ENCODE peak calls at places on chromosomes 11 and 22, in eight cellular contexts. S is M059J, O is epithelial cell of esophagus, M is AG04450, D is lung microvascular endothelial cell, P is progenitor cell of endocrine pancreas, Y is globus pallidus, A is Daoy. X is an unnamed sample.
A peak's percentile ranks its signal among the peaks of the same experiment; 100 is the strongest.

GRCh38 chr22:25028841-25029141 is 76.3 kb downstream of the KIAA1671 start:
- DNase-seq in S (no peak), O (no peak), M (no peak), D (no peak), P (no peak), Y (no peak), A (no peak), X (no peak)

GRCh38 chr11:47399860-47400812 is 8.3 kb upstream of the SLC39A13 start:
- DNase-seq in S (no peak), O (no peak), M (no peak), D (no peak), P (no peak), Y (no peak), A (no peak), X (no peak)

GRCh38 chr11:113201055-113201818 is 113.1 kb upstream of the TTC12 start:
- DNase-seq in S (no peak), O (no peak), M (no peak), D (no peak), P (no peak), Y (no peak), A (no peak), X (no peak)

GRCh38 chr22:27213291-27213690 is 555.9 kb downstream of the MIAT start:
- DNase-seq in S (peak; percentile 77), O (no peak), M (no peak), D (no peak), P (no peak), Y (no peak), A (peak; percentile 41), X (no peak)

GRCh38 chr11:117794772-117795629 is 2.0 kb downstream of the DSCAML1 start:
- DNase-seq in S (no peak), O (no peak), M (no peak), D (no peak), P (no peak), Y (no peak), A (no peak), X (no peak)

GRCh38 chr11:69832561-69833413 is 13.6 kb upstream of the FGF3 start:
- DNase-seq in S (no peak), O (no peak), M (no peak), D (no peak), P (no peak), Y (no peak), A (no peak), X (no peak)

GRCh38 chr22:47048123-47049077 is 285.9 kb downstream of the TBC1D22A start:
- DNase-seq in S (no peak), O (no peak), M (no peak), D (no peak), P (no peak), Y (no peak), A (no peak), X (no peak)

GRCh38 chr11:79375818-79376550 is 64.8 kb downstream of the TENM4 start:
- DNase-seq in S (no peak), O (peak; percentile 98), M (no peak), D (no peak), P (no peak), Y (no peak), A (no peak), X (no peak)

GRCh38 chr11:105297463-105297862 is 157.9 kb upstream of the CARD18 start:
- DNase-seq in S (peak; percentile 60), O (peak; percentile 46), M (no peak), D (peak; percentile 69), P (no peak), Y (no peak), A (peak; percentile 12), X (no peak)

GRCh38 chr11:78715639-78716311 is 141.1 kb upstream of the NARS2 start:
- DNase-seq in S (peak; percentile 98), O (peak; percentile 95), M (peak; percentile 54), D (peak; percentile 44), P (peak; percentile 37), Y (peak; percentile 14), A (peak; percentile 89), X (peak; percentile 24)

GRCh38 chr22:28585324-28585723 is 94.3 kb downstream of the TTC28 start:
- DNase-seq in S (no peak), O (no peak), M (no peak), D (no peak), P (no peak), Y (no peak), A (no peak), X (no peak)

GRCh38 chr22:47406896-47407295 is 644.4 kb downstream of the TBC1D22A start:
- DNase-seq in S (no peak), O (no peak), M (no peak), D (no peak), P (no peak), Y (no peak), A (no peak), X (no peak)

GRCh38 chr11:111982019-111982464 is 43.2 kb upstream of the DLAT start:
- DNase-seq in S (peak; percentile 56), O (peak; percentile 80), M (no peak), D (peak; percentile 62), P (peak; percentile 62), Y (peak; percentile 68), A (peak; percentile 33), X (no peak)

GRCh38 chr11:14059491-14059890 is 97.0 kb downstream of the SPON1 start:
- DNase-seq in S (peak; percentile 11), O (no peak), M (no peak), D (no peak), P (no peak), Y (peak; percentile 45), A (peak; percentile 21), X (no peak)

GRCh38 chr11:61577383-61578118 is 3.3 kb downstream of the SYT7 start:
- DNase-seq in S (no peak), O (no peak), M (no peak), D (no peak), P (peak; percentile 26), Y (no peak), A (no peak), X (no peak)

GRCh38 chr22:42286205-42286604 is 15.8 kb upstream of the TCF20 start:
- DNase-seq in S (no peak), O (no peak), M (no peak), D (no peak), P (no peak), Y (no peak), A (no peak), X (no peak)

GRCh38 chr11:79045811-79046304 is 395.0 kb downstream of the TENM4 start:
- DNase-seq in S (no peak), O (peak; percentile 78), M (no peak), D (no peak), P (no peak), Y (no peak), A (peak; percentile 77), X (no peak)

GRCh38 chr22:31843526-31843925 is 89.7 kb downstream of the DEPDC5 start:
- DNase-seq in S (no peak), O (no peak), M (no peak), D (no peak), P (no peak), Y (no peak), A (no peak), X (no peak)

GRCh38 chr22:39746600-39747262 is 146.8 kb downstream of the ENTHD1 start:
- DNase-seq in S (no peak), O (no peak), M (no peak), D (no peak), P (no peak), Y (no peak), A (no peak), X (no peak)

GRCh38 chr11:111730871-111731591 is 35.2 kb downstream of the PPP2R1B start:
- DNase-seq in S (peak; percentile 33), O (peak; percentile 55), M (no peak), D (no peak), P (no peak), Y (peak; percentile 71), A (no peak), X (no peak)

GRCh38 chr11:13140028-13140870 is 131.1 kb downstream of the RASSF10 start:
- DNase-seq in S (peak; percentile 94), O (peak; percentile 47), M (no peak), D (no peak), P (peak; percentile 12), Y (no peak), A (peak; percentile 88), X (no peak)

GRCh38 chr11:93622043-93622442 is 39.4 kb upstream of the CEP295 start:
- DNase-seq in S (peak; percentile 31), O (peak; percentile 12), M (no peak), D (no peak), P (no peak), Y (no peak), A (no peak), X (no peak)

GRCh38 chr22:30893434-30894370 is 74.9 kb downstream of the MORC2 start:
- DNase-seq in S (no peak), O (no peak), M (no peak), D (no peak), P (no peak), Y (no peak), A (no peak), X (no peak)

GRCh38 chr11:123580557-123581275 is 73.7 kb downstream of the SCN3B start:
- DNase-seq in S (no peak), O (peak; percentile 80), M (no peak), D (peak; percentile 47), P (peak; percentile 75), Y (no peak), A (peak; percentile 69), X (no peak)

GRCh38 chr11:65121447-65121864 is 478 bp downstream of the FAU start:
- DNase-seq in S (no peak), O (no peak), M (no peak), D (peak; percentile 40), P (no peak), Y (no peak), A (no peak), X (no peak)

GRCh38 chr11:23997356-23997755 is 499.5 kb upstream of the LUZP2 start:
- DNase-seq in S (no peak), O (no peak), M (no peak), D (no peak), P (no peak), Y (no peak), A (no peak), X (no peak)

GRCh38 chr11:134034496-134035381 is 34.1 kb upstream of the JAM3 start:
- DNase-seq in S (no peak), O (peak; percentile 83), M (no peak), D (no peak), P (no peak), Y (no peak), A (no peak), X (no peak)

GRCh38 chr11:3902441-3902840 is 47.0 kb downstream of the STIM1 start:
- DNase-seq in S (no peak), O (no peak), M (no peak), D (no peak), P (no peak), Y (no peak), A (no peak), X (no peak)

GRCh38 chr22:42646569-42647525 is 2.3 kb downstream of the CYB5R3 start:
- DNase-seq in S (no peak), O (no peak), M (no peak), D (no peak), P (no peak), Y (no peak), A (peak; percentile 59), X (no peak)

GRCh38 chr11:7597620-7598019 is 75.7 kb downstream of the CYB5R2 start:
- DNase-seq in S (no peak), O (peak; percentile 96), M (no peak), D (no peak), P (peak; percentile 33), Y (no peak), A (no peak), X (no peak)

GRCh38 chr22:20128902-20129746 is 2.5 kb upstream of the ZDHHC8 start:
- DNase-seq in S (peak; percentile 42), O (peak; percentile 53), M (no peak), D (peak; percentile 53), P (no peak), Y (no peak), A (peak; percentile 54), X (no peak)

GRCh38 chr11:60336767-60337391 is 9.8 kb downstream of the MS4A6E start:
- DNase-seq in S (no peak), O (no peak), M (no peak), D (no peak), P (no peak), Y (no peak), A (no peak), X (no peak)

GRCh38 chr11:73269353-73270088 is 2.6 kb upstream of the P2RY6 start:
- DNase-seq in S (no peak), O (peak; percentile 38), M (no peak), D (no peak), P (no peak), Y (no peak), A (no peak), X (no peak)

GRCh38 chr11:8692417-8692816 is 9.8 kb downstream of the RPL27A start:
- DNase-seq in S (no peak), O (peak; percentile 40), M (no peak), D (no peak), P (no peak), Y (no peak), A (no peak), X (no peak)